ENCODE peak calls at places on chromosomes 13 and 19, in nine cellular contexts. O is A549, E is HepG2, B is suprapubic skin, D is uterus, F is heart left ventricle, P is IMR-90, L is right lobe of liver, U is ovary. M is an unnamed sample.

GRCh38 chr19:16527971-16528521 is 14.2 kb downstream of the CHERP start:
- DNase-seq in O (no peak), E (no peak), B (no peak), D (no peak), F (no peak), P (no peak), L (no peak), U (no peak), M (no peak)

GRCh38 chr13:40974460-40975407 is 44.4 kb downstream of the ELF1 start:
- DNase-seq in O (peak; percentile 25), E (peak; percentile 65), B (no peak), D (no peak), F (no peak), P (peak; percentile 66), L (no peak), U (no peak), M (no peak)

GRCh38 chr13:51397262-51397933 is 55.4 kb downstream of the INTS6 start:
- DNase-seq in O (no peak), E (no peak), B (peak; percentile 74), D (no peak), F (no peak), P (peak; percentile 80), L (no peak), U (no peak), M (no peak)

GRCh38 chr13:44726777-44727176 is 150.6 kb upstream of the TSC22D1 start:
- DNase-seq in O (no peak), E (no peak), B (no peak), D (no peak), F (no peak), P (no peak), L (no peak), U (no peak), M (no peak)

GRCh38 chr19:47230122-47230920 is 678 bp downstream of the BBC3 start:
- DNase-seq in O (no peak), E (peak; percentile 32), B (peak; percentile 91), D (peak; percentile 76), F (peak; percentile 76), P (peak; percentile 18), L (peak; percentile 80), U (peak; percentile 84), M (no peak)

GRCh38 chr13:92590503-92590908 is 636.1 kb upstream of the GPC6 start:
- DNase-seq in O (no peak), E (no peak), B (no peak), D (no peak), F (no peak), P (peak; percentile 3), L (no peak), U (no peak), M (no peak)

GRCh38 chr19:56692496-56692895 is 20.9 kb upstream of the ZNF835 start:
- DNase-seq in O (no peak), E (no peak), B (no peak), D (no peak), F (no peak), P (no peak), L (no peak), U (peak; percentile 51), M (no peak)

GRCh38 chr13:109415057-109415456 is 371.3 kb downstream of the IRS2 start:
- DNase-seq in O (no peak), E (no peak), B (no peak), D (no peak), F (no peak), P (no peak), L (no peak), U (no peak), M (no peak)

GRCh38 chr19:15672580-15673175 is at the start of gene CYP4F12:
- DNase-seq in O (peak; percentile 36), E (peak; percentile 76), B (peak; percentile 85), D (peak; percentile 92), F (peak; percentile 83), P (no peak), L (peak; percentile 92), U (peak; percentile 78), M (peak; percentile 5)

GRCh38 chr19:15469513-15470297 is 5.4 kb upstream of the RASAL3 start:
- DNase-seq in O (no peak), E (no peak), B (no peak), D (no peak), F (no peak), P (no peak), L (no peak), U (no peak), M (no peak)

GRCh38 chr19:55370305-55370988 is at the start of gene IL11:
- DNase-seq in O (peak; percentile 65), E (no peak), B (no peak), D (no peak), F (no peak), P (peak; percentile 78), L (no peak), U (no peak), M (no peak)

GRCh38 chr19:55602104-55603001 is 2.3 kb downstream of the ZNF524 start:
- DNase-seq in O (no peak), E (no peak), B (no peak), D (peak; percentile 31), F (no peak), P (no peak), L (no peak), U (peak; percentile 59), M (no peak)

DNA sequence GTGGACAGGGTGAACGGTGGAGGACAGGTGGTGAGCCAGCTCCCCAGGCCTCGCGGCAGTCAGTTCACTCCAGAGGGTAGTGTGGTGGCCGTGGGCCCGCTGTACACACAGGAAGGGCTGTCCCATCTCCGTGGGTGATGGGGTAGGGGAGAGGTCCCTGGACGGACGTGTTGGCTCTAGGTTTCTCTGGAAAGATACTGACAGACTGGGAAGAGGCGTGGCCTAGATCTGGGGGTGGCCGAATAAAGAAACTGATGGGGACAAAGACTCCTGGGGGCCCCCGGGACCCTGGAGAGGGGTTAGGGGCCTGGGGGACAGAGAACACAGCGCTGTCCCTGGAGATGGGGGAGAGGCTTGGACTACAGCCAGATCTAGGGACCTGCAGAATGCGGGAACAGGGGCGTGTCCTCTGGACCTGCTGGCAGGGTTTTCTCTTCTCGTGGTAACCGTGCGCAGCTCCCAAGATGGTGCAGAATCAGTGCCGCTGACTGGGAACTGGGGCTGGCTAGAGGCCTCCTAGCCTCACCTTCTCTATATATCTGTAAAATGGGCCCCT is 4.0 kb upstream of the PRAM1 start:
- DNase-seq in O (peak; percentile 43), E (no peak), B (no peak), D (no peak), F (no peak), P (no peak), L (no peak), U (no peak), M (no peak)
- H3K4me3 ChIP-seq in O (peak overlapping the region; percentile 61), E (no peak overlapping the region), B (peak overlapping the region; percentile 60), D (peak overlapping the region; percentile 44), F (peak overlapping the region; percentile 64), P (no peak overlapping the region), L (peak overlapping the region; percentile 54), U (peak overlapping the region; percentile 45), M (peak overlapping the region; percentile 50)

GRCh38 chr19:1321539-1321938 is 35.9 kb downstream of the EFNA2 start:
- DNase-seq in O (no peak), E (no peak), B (no peak), D (no peak), F (no peak), P (no peak), L (no peak), U (no peak), M (no peak)

GRCh38 chr19:1315470-1316166 is 29.9 kb downstream of the EFNA2 start:
- DNase-seq in O (peak; percentile 58), E (no peak), B (no peak), D (peak; percentile 46), F (peak; percentile 41), P (peak; percentile 25), L (peak; percentile 63), U (peak; percentile 73), M (no peak)

GRCh38 chr19:1316466-1316865 is 30.8 kb downstream of the EFNA2 start:
- DNase-seq in O (no peak), E (no peak), B (no peak), D (no peak), F (no peak), P (no peak), L (no peak), U (no peak), M (no peak)

GRCh38 chr19:1317274-1317673 is 31.6 kb downstream of the EFNA2 start:
- DNase-seq in O (no peak), E (no peak), B (no peak), D (no peak), F (no peak), P (no peak), L (no peak), U (no peak), M (no peak)

DNA sequence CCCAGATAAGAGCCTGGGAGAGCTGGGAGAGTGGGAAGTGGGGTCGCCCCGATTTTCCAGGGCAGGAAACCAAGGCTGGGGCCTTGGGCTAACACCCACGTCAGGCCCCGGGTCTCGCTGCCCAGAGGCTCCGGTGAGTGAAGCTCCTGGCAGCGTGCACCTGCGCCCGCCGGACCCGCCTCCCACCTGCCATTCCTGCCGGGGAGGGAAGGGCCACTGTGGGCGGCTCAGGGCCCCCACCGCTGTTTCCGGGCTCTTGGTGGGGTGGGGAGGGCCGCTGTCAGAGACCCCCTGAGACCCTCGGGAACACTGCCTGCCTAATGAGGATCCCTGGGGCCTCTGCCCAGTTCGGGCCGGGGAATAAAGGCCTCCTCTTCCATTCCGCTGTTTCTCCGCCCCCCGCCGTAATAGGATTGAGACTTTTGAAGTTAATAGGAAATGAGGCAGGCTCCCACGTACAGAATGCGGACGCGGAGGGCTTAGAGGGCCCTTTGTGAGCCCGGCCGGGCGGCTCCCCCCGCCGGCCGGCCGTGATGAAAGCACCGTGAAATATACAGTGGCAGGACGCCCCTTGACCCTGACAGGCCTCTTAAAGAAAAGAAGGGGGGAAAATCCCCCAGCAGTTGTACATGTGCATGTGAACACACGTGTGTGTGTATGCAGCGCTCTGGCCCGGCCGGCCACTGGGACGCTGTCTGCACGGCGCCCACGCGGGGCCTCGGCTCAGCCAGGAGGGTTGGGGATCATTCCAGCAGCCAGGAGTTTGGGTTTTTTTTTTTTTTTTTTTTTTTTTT is 33.2 kb downstream of the EFNA2 start:
- DNase-seq in O (no peak), E (no peak), B (no peak), D (no peak), F (no peak), P (no peak), L (no peak), U (no peak), M (no peak)
- TF ChIP-seq POLR2A in O (no peak), E (no peak), B (no peak), D (no peak), F (no peak), P (no peak), L (no peak), U (no peak), M (no peak)

DNA sequence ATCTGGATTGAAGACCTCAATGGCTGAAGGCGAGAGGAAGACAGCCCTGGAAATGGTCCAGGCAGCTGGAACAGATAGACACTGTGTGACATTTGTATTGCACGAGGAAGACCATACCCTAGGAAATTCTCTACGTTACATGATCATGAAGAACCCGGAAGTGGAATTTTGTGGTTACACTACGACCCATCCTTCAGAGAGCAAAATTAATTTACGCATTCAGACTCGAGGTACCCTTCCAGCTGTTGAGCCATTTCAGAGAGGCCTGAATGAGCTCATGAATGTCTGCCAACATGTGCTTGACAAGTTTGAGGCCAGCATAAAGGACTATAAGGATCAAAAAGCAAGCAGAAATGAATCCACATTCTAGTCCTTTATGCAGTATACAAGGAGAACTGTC is 1.2 kb downstream of the POLR1D start:
- DNase-seq in O (no peak), E (no peak), B (no peak), D (no peak), F (no peak), P (no peak), L (no peak), U (no peak), M (no peak)
- H3K4me1 ChIP-seq in O (peaks cover 20% of the 10 kb centered on the region), E (peaks cover 67% of the 10 kb centered on the region), B (peaks cover 60% of the 10 kb centered on the region), D (no peaks in the 10 kb centered on the region), F (peaks cover 25% of the 10 kb centered on the region), P (no peaks in the 10 kb centered on the region), L (no peaks in the 10 kb centered on the region), U (peaks cover 8% of the 10 kb centered on the region), M (peaks cover 69% of the 10 kb centered on the region)

GRCh38 chr19:18173054-18173571 is 500 bp upstream of the IFI30 start:
- DNase-seq in O (no peak), E (no peak), B (peak; percentile 84), D (no peak), F (peak; percentile 71), P (no peak), L (peak; percentile 74), U (peak; percentile 44), M (no peak)
- H3K4me3 ChIP-seq in O (peak overlapping the region; percentile 62), E (no peak overlapping the region), B (peak overlapping the region; percentile 70), D (peak overlapping the region; percentile 53), F (peak overlapping the region; percentile 61), P (peak overlapping the region; percentile 85), L (peak overlapping the region; percentile 75), U (peak overlapping the region; percentile 70), M (peak overlapping the region; percentile 60)

M was measured in esophagus squamous epithelium.